ENCODE peak calls at places on chromosomes 12 and 14, in six cellular contexts. L is fibroblast of villous mesenchyme; E is astrocyte of the cerebellum; Y is lung; T is ascending aorta; J is CD8-positive, alpha-beta T cell. C is an unnamed sample.

GRCh38 chr12:45350861-45351260 is 135.0 kb downstream of the ANO6 start:
- DNase-seq in L (no peak), E (no peak), Y (no peak), T (no peak), J (no peak), C (no peak)

GRCh38 chr12:132365226-132365625 is 35.8 kb upstream of the GALNT9 start:
- DNase-seq in L (no peak), E (no peak), Y (no peak), T (no peak), J (no peak), C (no peak)

GRCh38 chr12:66636771-66637170 is 42.1 kb downstream of the GRIP1 start:
- DNase-seq in L (no peak), E (no peak), Y (no peak), T (no peak), J (no peak), C (peak; percentile 20)

GRCh38 chr12:32983332-32983731 is 86.8 kb upstream of the PKP2 start:
- DNase-seq in L (no peak), E (no peak), Y (no peak), T (no peak), J (no peak), C (no peak)

GRCh38 chr14:56273949-56274348 is 155.7 kb downstream of the PELI2 start:
- DNase-seq in L (no peak), E (no peak), Y (no peak), T (no peak), J (no peak), C (peak; percentile 3)

GRCh38 chr12:104115587-104115975 is 22.4 kb downstream of the NFYB start:
- DNase-seq in L (no peak), E (no peak), Y (no peak), T (no peak), J (no peak), C (peak; percentile 30)

GRCh38 chr12:12918781-12919180 is 27.4 kb downstream of the GPRC5A start:
- DNase-seq in L (no peak), E (no peak), Y (no peak), T (no peak), J (no peak), C (no peak)

GRCh38 chr14:57746563-57746962 is 119.3 kb downstream of the SLC35F4 start:
- DNase-seq in L (no peak), E (no peak), Y (no peak), T (no peak), J (no peak), C (no peak)

GRCh38 chr12:6667559-6668210 is 4.8 kb upstream of the ING4 start:
- DNase-seq in L (no peak), E (no peak), Y (no peak), T (no peak), J (no peak), C (no peak)

GRCh38 chr14:98229676-98230366 is 1042.2 kb downstream of the BCL11B start:
- DNase-seq in L (no peak), E (no peak), Y (no peak), T (no peak), J (peak; percentile 41), C (no peak)

GRCh38 chr12:127272864-127273263 is 994.1 kb upstream of the TMEM132C start:
- DNase-seq in L (no peak), E (no peak), Y (no peak), T (no peak), J (no peak), C (peak; percentile 90)

GRCh38 chr14:61477845-61478438 is 156.6 kb downstream of the PRKCH start:
- DNase-seq in L (peak; percentile 64), E (no peak), Y (peak; percentile 72), T (peak; percentile 94), J (peak; percentile 40), C (peak; percentile 52)

GRCh38 chr14:68147331-68147730 is 327.8 kb downstream of the RAD51B start:
- DNase-seq in L (peak; percentile 68), E (no peak), Y (no peak), T (no peak), J (no peak), C (peak; percentile 48)

GRCh38 chr12:130013771-130014484 is 110.1 kb upstream of the TMEM132D start:
- DNase-seq in L (peak; percentile 9), E (peak; percentile 8), Y (peak; percentile 34), T (no peak), J (no peak), C (peak; percentile 20)

GRCh38 chr14:81729622-81730021 is 196.0 kb upstream of the SEL1L start:
- DNase-seq in L (no peak), E (no peak), Y (no peak), T (no peak), J (no peak), C (no peak)

GRCh38 chr12:4047441-4047840 is 174.2 kb upstream of the PARP11 start:
- DNase-seq in L (no peak), E (no peak), Y (no peak), T (no peak), J (no peak), C (no peak)

GRCh38 chr14:104600141-104600643 is 4.4 kb downstream of the TMEM179 start:
- DNase-seq in L (no peak), E (no peak), Y (no peak), T (no peak), J (no peak), C (peak; percentile 3)

GRCh38 chr12:129657179-129657578 is 246.6 kb downstream of the TMEM132D start:
- DNase-seq in L (no peak), E (no peak), Y (no peak), T (no peak), J (no peak), C (no peak)

GRCh38 chr12:47725893-47726292 is 603 bp upstream of the ENDOU start:
- DNase-seq in L (peak; percentile 77), E (peak; percentile 64), Y (no peak), T (no peak), J (no peak), C (peak; percentile 84)

GRCh38 chr12:108839011-108839889 is 18.1 kb downstream of the SSH1 start:
- DNase-seq in L (peak; percentile 72), E (no peak), Y (no peak), T (peak; percentile 96), J (no peak), C (peak; percentile 99)

GRCh38 chr12:55957106-55957859 is 8.6 kb downstream of the PMEL start:
- DNase-seq in L (no peak), E (no peak), Y (no peak), T (no peak), J (no peak), C (no peak)

GRCh38 chr12:130761537-130762318 is 45.6 kb upstream of the RIMBP2 start:
- DNase-seq in L (peak; percentile 32), E (no peak), Y (no peak), T (no peak), J (peak; percentile 55), C (peak; percentile 51)

GRCh38 chr12:124508323-124509096 is 58.9 kb downstream of the NCOR2 start:
- DNase-seq in L (peak; percentile 90), E (no peak), Y (no peak), T (no peak), J (no peak), C (no peak)

GRCh38 chr12:71014180-71014785 is 93.7 kb upstream of the PTPRR start:
- DNase-seq in L (peak; percentile 47), E (peak; percentile 22), Y (no peak), T (no peak), J (no peak), C (peak; percentile 57)
- TF ChIP-seq CTCF in L (peak; percentile 40), E (no peak), Y (peak; percentile 29), T (peak; percentile 59), J (no peak), C (peak; percentile 58)

GRCh38 chr14:60188115-60188514 is 22.9 kb upstream of the DHRS7 start:
- DNase-seq in L (no peak), E (no peak), Y (no peak), T (no peak), J (no peak), C (no peak)

GRCh38 chr14:60183138-60183537 is 17.9 kb upstream of the DHRS7 start:
- DNase-seq in L (no peak), E (no peak), Y (no peak), T (no peak), J (no peak), C (no peak)

GRCh38 chr14:60183724-60184596 is 18.8 kb upstream of the DHRS7 start:
- DNase-seq in L (peak; percentile 79), E (peak; percentile 65), Y (no peak), T (no peak), J (no peak), C (peak; percentile 71)

GRCh38 chr14:60188696-60189095 is 23.5 kb upstream of the DHRS7 start:
- DNase-seq in L (no peak), E (no peak), Y (no peak), T (no peak), J (no peak), C (no peak)

DNA sequence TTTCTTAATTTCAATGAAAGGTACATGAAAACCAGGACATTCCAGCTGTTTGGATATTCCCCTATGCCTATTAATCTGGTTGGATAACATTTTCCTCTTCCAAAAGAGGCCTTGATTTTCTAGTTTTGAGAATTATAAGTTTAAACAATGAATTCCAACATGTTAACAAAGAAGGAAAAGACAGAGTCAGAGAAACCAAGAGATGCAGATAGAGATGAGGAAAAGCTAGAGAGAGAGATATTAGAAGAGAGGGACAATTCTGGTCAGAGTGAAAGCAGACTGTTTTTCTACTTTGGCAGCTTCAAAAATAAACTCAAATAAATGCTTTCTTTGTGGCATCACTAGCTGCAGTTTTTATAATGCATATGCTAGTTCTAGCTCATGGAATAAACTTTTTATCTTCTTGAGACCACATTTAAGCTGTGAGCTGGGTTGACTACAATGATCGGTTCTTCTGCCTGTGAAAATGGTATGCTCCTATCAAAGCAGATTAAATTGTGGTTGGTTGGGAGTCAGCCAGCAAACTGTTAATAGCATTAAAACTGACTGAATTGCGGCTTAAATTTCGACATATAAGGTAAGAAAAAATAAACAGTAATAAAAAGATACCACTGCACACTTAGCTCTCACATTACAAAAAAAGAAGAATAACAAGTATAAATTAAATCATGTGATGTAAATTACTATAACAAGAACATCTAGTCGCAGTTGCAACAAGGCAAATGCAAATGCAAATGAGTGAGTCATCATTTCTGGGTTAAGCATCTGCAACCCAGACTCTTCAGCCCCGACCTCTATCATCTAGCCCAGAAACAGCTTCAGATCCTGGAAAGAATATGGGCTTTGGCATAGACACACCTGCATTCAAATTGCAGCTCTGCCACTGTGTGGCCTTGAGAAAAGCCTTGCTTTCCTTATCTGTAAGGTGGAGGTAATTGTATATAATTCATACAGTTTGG is 19.7 kb upstream of the DHRS7 start:
- DNase-seq in L (no peak), E (no peak), Y (no peak), T (no peak), J (no peak), C (no peak)
- H3K4me3 ChIP-seq in L (no peak overlapping the region), E (no peak overlapping the region), Y (no peak overlapping the region), T (peak overlapping the region; percentile 55), J (no peak overlapping the region), C (no peak overlapping the region)

GRCh38 chr12:30756074-30756473 is 1.3 kb upstream of the CAPRIN2 start:
- DNase-seq in L (no peak), E (no peak), Y (no peak), T (no peak), J (no peak), C (no peak)
- TF ChIP-seq CTCF in L (no peak), E (no peak), Y (no peak), T (no peak), J (no peak), C (no peak)

GRCh38 chr12:23380419-23381100 is 568.9 kb downstream of the SOX5 start:
- DNase-seq in L (no peak), E (no peak), Y (no peak), T (no peak), J (no peak), C (no peak)

DNA sequence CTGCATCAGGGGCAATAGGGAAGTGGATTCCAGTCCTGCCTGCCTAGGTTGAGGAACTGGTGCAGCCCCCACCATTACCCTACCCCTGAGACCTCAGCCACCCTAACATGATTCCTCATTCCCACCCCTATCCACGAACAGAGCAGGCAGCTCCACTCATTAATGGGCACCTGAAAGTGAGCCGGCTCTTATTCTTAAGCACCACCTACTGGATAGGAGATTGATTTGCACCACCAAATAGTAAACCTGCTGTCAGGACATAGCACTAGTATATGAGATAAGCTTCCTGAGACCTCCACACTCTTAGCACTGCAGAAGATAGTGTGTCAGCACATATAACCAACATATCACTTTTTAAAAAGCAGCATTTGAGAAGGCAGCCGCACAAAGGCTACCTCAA is 573.2 kb downstream of the SOX5 start:
- DNase-seq in L (no peak), E (no peak), Y (no peak), T (no peak), J (no peak), C (no peak)
- H3K4me3 ChIP-seq in L (no peak overlapping the region), E (no peak overlapping the region), Y (no peak overlapping the region), T (no peak overlapping the region), J (no peak overlapping the region), C (no peak overlapping the region)